ENCODE peak calls at places on chromosomes 5 and 9, in seven cellular contexts. G is PC-9, H is body of pancreas, K is tibial nerve, W is neural progenitor cell, C is right cardiac atrium, R is heart left ventricle. B is an unnamed sample.

GRCh38 chr9:125919565-125919964 is 172.4 kb downstream of the PBX3 start:
- DNase-seq in G (no peak), H (no peak), K (no peak), W (no peak), C (no peak), R (no peak), B (no peak)

GRCh38 chr9:130117816-130118632 is 54.2 kb upstream of the NCS1 start:
- DNase-seq in G (no peak), H (no peak), K (no peak), W (no peak), C (no peak), R (peak), B (no peak)

GRCh38 chr9:121929893-121930875 is 162.9 kb downstream of the TTLL11 start:
- DNase-seq in G (no peak), H (no peak), K (no peak), W (peak), C (peak), R (no peak), B (no peak)

GRCh38 chr9:129193655-129194054 is 15.6 kb upstream of the IER5L start:
- DNase-seq in G (no peak), H (no peak), K (no peak), W (no peak), C (peak), R (no peak), B (no peak)

GRCh38 chr5:56498759-56499395 is 265.7 kb upstream of the ANKRD55 start:
- DNase-seq in G (no peak), H (no peak), K (no peak), W (no peak), C (peak), R (no peak), B (no peak)

GRCh38 chr9:126761274-126761673 is 43.6 kb upstream of the ZBTB43 start:
- DNase-seq in G (no peak), H (no peak), K (no peak), W (no peak), C (no peak), R (no peak), B (no peak)

GRCh38 chr9:82605657-82606031 is 457.3 kb downstream of the RASEF start:
- DNase-seq in G (no peak), H (no peak), K (no peak), W (no peak), C (no peak), R (no peak), B (no peak)

GRCh38 chr5:172699999-172700685 is 59.1 kb downstream of the NEURL1B start:
- DNase-seq in G (no peak), H (no peak), K (no peak), W (peak), C (peak), R (peak), B (no peak)

GRCh38 chr9:93114169-93114983 is 18.4 kb downstream of the CARD19 start:
- DNase-seq in G (peak), H (no peak), K (no peak), W (no peak), C (peak), R (peak), B (no peak)

GRCh38 chr9:69486498-69486897 is 161.5 kb downstream of the ENTREP1 start:
- DNase-seq in G (no peak), H (no peak), K (no peak), W (no peak), C (no peak), R (no peak), B (no peak)

GRCh38 chr9:80061940-80062339 is 490.2 kb downstream of the TLE4 start:
- DNase-seq in G (no peak), H (no peak), K (peak), W (peak), C (no peak), R (peak), B (no peak)

GRCh38 chr5:61098251-61098650 is 64.0 kb downstream of the SMIM15 start:
- DNase-seq in G (no peak), H (no peak), K (no peak), W (no peak), C (peak), R (no peak), B (no peak)

GRCh38 chr5:147448766-147449165 is 61.1 kb downstream of the DPYSL3 start:
- DNase-seq in G (no peak), H (no peak), K (no peak), W (no peak), C (no peak), R (no peak), B (no peak)

GRCh38 chr9:138098116-138098907 is 220.7 kb downstream of the CACNA1B start:
- DNase-seq in G (no peak), H (no peak), K (no peak), W (no peak), C (no peak), R (peak), B (peak)

GRCh38 chr5:43556857-43557593 is at the start of gene PAIP1:
- DNase-seq in G (peak), H (peak), K (peak), W (peak), C (peak), R (peak), B (peak)

GRCh38 chr5:68484307-68485068 is 268.9 kb downstream of the PIK3R1 start:
- DNase-seq in G (no peak), H (no peak), K (no peak), W (no peak), C (no peak), R (no peak), B (no peak)

GRCh38 chr5:68074048-68074632 is 141.4 kb upstream of the PIK3R1 start:
- DNase-seq in G (no peak), H (peak), K (peak), W (no peak), C (no peak), R (no peak), B (peak)

GRCh38 chr9:106866243-106866642 is 3.3 kb downstream of the ZNF462 start:
- DNase-seq in G (no peak), H (no peak), K (no peak), W (no peak), C (no peak), R (no peak), B (no peak)

GRCh38 chr5:110048508-110048907 is 358.8 kb downstream of the MAN2A1 start:
- DNase-seq in G (no peak), H (no peak), K (no peak), W (no peak), C (no peak), R (no peak), B (no peak)

GRCh38 chr5:98588225-98588624 is 185.2 kb upstream of the RGMB start:
- DNase-seq in G (no peak), H (no peak), K (no peak), W (no peak), C (no peak), R (no peak), B (no peak)

GRCh38 chr9:36798350-36799065 is 225.8 kb downstream of the MELK start:
- DNase-seq in G (peak), H (no peak), K (no peak), W (peak), C (no peak), R (no peak), B (no peak)

GRCh38 chr5:33261305-33261704 is 179.5 kb upstream of the TARS1 start:
- DNase-seq in G (no peak), H (no peak), K (no peak), W (no peak), C (no peak), R (no peak), B (no peak)

GRCh38 chr9:37986771-37987258 is 82.2 kb downstream of the SHB start:
- DNase-seq in G (no peak), H (no peak), K (no peak), W (no peak), C (no peak), R (no peak), B (no peak)

GRCh38 chr9:119086590-119086989 is 282.6 kb downstream of the BRINP1 start:
- DNase-seq in G (no peak), H (no peak), K (no peak), W (no peak), C (no peak), R (no peak), B (no peak)

GRCh38 chr9:129204840-129205239 is 26.8 kb upstream of the IER5L start:
- DNase-seq in G (no peak), H (no peak), K (no peak), W (no peak), C (peak), R (no peak), B (no peak)

GRCh38 chr5:34655354-34655991 is 655 bp upstream of the RAI14 start:
- DNase-seq in G (peak), H (peak), K (peak), W (peak), C (peak), R (no peak), B (peak)

GRCh38 chr9:130138791-130139190 is 33.4 kb upstream of the NCS1 start:
- DNase-seq in G (no peak), H (peak), K (peak), W (no peak), C (peak), R (peak), B (no peak)

GRCh38 chr9:105697871-105698270 is 3.5 kb downstream of the TMEM38B start:
- DNase-seq in G (no peak), H (no peak), K (no peak), W (no peak), C (no peak), R (no peak), B (no peak)

GRCh38 chr5:140996055-140996454 is 29.8 kb downstream of the PCDHAC2 start:
- DNase-seq in G (no peak), H (no peak), K (no peak), W (no peak), C (no peak), R (no peak), B (no peak)

GRCh38 chr9:73437758-73438157 is 286.1 kb downstream of the ANXA1 start:
- DNase-seq in G (no peak), H (no peak), K (no peak), W (no peak), C (no peak), R (no peak), B (no peak)

GRCh38 chr5:139651863-139652787 is 4.0 kb downstream of the CXXC5 start:
- DNase-seq in G (peak), H (peak), K (peak), W (peak), C (peak), R (peak), B (peak)

GRCh38 chr9:71758785-71759184 is 9.5 kb downstream of the CEMIP2 start:
- DNase-seq in G (peak), H (no peak), K (no peak), W (no peak), C (no peak), R (no peak), B (no peak)

GRCh38 chr9:99466104-99466503 is 244.0 kb downstream of the SEC61B start:
- DNase-seq in G (no peak), H (no peak), K (no peak), W (no peak), C (no peak), R (no peak), B (no peak)

GRCh38 chr9:27151693-27152397 is 42.8 kb downstream of the TEK start:
- DNase-seq in G (peak), H (no peak), K (peak), W (no peak), C (no peak), R (no peak), B (no peak)

GRCh38 chr5:72137826-72138409 is 30.6 kb downstream of the MAP1B start:
- DNase-seq in G (no peak), H (no peak), K (no peak), W (no peak), C (no peak), R (no peak), B (no peak)

GRCh38 chr9:127132921-127133647 is 10.6 kb upstream of the ANGPTL2 start:
- DNase-seq in G (no peak), H (no peak), K (no peak), W (peak), C (peak), R (no peak), B (peak)

GRCh38 chr9:36504154-36504550 is 68.5 kb upstream of the MELK start:
- DNase-seq in G (no peak), H (no peak), K (no peak), W (no peak), C (no peak), R (no peak), B (no peak)

GRCh38 chr9:126705311-126705766 is 91.6 kb downstream of the LMX1B start:
- DNase-seq in G (peak), H (peak), K (peak), W (peak), C (peak), R (peak), B (peak)

GRCh38 chr5:81161012-81161601 is 72.0 kb upstream of the CKMT2 start:
- DNase-seq in G (no peak), H (no peak), K (no peak), W (no peak), C (no peak), R (no peak), B (no peak)

GRCh38 chr5:7576023-7576715 is 180.2 kb downstream of the ADCY2 start:
- DNase-seq in G (no peak), H (no peak), K (no peak), W (no peak), C (no peak), R (no peak), B (no peak)

DNA sequence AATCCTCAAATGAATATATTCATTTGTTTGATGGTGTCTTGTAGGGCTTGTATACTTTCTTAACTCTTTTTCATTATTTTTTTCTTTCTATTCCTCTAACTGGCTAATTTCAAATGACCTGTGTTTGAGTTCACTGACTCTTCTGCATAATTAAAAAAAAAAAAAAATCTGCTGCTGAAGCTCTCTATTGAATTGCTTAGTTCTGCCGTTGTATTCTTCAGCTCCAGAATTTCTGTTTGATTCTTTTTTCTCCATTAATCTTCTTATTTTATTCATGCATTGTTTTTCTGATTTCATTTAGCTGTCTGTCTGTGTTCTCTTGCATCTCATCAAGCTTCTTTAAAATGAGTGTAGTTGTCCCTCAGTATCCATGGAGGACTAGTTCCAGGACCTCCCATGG is 244.6 kb downstream of the ROR2 start:
- DNase-seq in G (no peak), H (no peak), K (no peak), W (no peak), C (no peak), R (no peak), B (no peak)
- H3K4me3 ChIP-seq in G (no peak), H (no peak), K (no peak), W (no peak), C (no peak), R (no peak), B (no peak)

GRCh38 chr9:20200900-20201495 is 412.2 kb upstream of the SLC24A2 start:
- DNase-seq in G (no peak), H (peak), K (no peak), W (peak), C (no peak), R (no peak), B (no peak)

GRCh38 chr9:20197976-20198685 is 409.3 kb upstream of the SLC24A2 start:
- DNase-seq in G (no peak), H (no peak), K (no peak), W (peak), C (no peak), R (no peak), B (no peak)

DNA sequence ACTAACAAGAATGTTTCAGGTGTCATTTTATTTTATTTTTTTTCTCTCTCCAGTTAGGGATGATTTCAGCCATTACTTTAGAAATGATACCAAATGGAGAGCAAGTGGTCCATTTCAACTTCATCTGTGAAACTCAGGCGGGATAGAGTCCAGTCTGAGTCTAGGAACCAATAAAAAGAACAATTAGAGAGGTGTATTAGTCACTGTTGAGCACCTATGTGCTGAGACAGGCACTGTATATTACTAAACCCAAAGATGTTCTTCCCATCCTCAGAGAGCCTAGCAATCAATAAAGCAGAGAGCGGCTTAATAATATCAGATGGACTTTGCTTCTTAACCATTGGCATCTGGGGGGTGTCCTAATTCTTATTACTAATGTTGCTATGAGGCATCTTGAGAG is 410.3 kb upstream of the SLC24A2 start:
- DNase-seq in G (no peak), H (no peak), K (no peak), W (no peak), C (no peak), R (no peak), B (no peak)
- H3K27ac ChIP-seq in G (no peak), H (no peak), K (no peak), W (no peak), C (no peak), R (no peak), B (no peak)

DNA sequence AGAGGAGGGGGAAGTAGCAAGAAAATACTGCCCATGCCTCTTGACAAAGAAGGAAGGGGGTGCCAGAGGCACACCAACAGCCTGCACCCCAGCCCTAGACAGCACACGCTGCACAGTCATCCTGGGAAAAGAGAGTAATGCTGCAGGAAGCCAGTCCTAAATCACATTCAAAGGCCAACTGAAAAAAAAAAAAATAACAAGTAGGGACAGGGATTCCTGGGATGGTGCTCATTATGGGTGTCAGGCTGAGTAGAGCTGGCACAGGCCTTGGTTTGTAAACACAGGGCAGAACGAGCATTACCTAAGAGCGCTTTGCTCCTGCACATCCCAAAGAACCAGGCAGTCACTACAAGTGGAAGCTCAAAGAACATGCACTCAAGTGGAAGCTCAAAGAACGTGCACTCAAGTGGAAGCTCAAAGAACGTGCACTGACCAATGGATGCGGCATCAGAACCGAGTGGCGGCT is 7.8 kb downstream of the RAPGEF1 start:
- DNase-seq in G (no peak), H (no peak), K (no peak), W (no peak), C (no peak), R (no peak), B (no peak)
- H3K4me3 ChIP-seq in G (no peak), H (no peak), K (no peak), W (no peak), C (no peak), R (no peak), B (no peak)

DNA sequence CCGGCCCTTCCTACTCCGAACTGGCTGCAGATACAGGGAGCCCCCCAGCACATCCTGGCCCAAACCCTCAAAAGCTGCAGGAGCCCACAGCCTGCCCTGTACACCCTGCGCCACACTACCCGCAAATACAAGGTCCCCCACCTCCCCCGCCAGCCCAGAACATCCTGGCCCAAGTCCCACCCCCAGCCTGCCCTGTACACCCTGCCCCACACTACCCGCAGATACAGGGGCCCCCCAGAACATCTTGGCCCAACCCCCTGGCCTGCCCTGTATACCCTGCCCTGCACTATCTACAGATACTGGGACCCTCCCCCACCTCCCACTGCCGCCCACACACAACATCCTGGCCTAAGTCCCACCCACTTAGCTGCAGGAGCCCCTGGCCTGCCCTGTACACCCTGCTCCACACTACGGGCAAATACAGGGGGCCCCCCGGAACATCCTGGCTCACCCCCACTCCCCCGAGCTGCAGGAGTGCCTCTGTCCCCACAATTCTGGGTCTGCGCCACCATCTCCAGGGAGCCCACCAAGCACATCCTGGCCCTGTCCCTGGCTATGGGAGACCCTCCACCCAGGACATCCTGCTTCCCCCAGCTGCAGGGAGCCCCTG is 8.3 kb downstream of the LPCAT1 start:
- DNase-seq in G (no peak), H (peak), K (no peak), W (no peak), C (peak), R (peak), B (peak)
- H3K27ac ChIP-seq in G (peak), H (no peak), K (no peak), W (peak), C (no peak), R (no peak), B (no peak)

DNA sequence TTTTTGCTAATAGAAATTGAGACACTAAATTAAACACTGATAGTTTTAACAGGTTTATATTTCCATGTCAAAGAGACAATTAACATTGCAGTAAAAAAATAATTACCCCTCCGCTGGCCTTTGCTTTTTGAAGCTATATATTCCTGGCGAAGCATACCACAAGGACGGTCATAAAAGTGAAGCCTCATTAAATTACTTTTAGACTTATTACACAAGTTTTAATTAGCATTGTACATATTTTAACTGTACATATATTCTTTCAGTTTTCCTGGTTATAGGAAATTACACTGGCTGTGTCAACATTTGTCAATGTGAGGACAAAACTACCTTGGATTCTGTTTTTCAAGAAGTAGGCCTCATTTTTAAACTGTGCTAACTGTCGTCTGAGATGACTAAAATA is 1.2 kb downstream of the CDKN2A start:
- DNase-seq in G (no peak), H (no peak), K (no peak), W (no peak), C (no peak), R (no peak), B (no peak)
- H3K4me3 ChIP-seq in G (peak), H (no peak), K (no peak), W (no peak), C (no peak), R (no peak), B (no peak)

DNA sequence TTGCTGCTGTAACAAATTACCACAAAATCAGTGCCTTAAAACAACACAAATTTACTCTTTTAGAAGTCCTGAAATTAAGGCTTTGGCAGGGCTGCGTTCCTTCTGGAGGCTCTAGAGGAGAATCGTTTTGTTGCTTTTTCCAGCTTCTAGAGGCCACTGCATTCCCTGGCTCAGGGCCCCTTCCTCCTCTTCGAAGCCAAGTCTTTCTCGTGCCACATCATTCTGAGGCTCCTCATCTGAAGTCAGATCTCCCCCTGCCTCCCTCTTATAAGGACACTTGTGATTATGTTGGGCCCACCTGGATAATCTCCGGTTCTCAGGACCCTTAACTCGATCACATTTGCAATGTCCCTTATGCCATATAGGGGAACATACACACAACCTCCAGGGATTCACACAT is 48.0 kb downstream of the SLC22A5 start:
- DNase-seq in G (no peak), H (no peak), K (no peak), W (no peak), C (no peak), R (no peak), B (no peak)
- H3K27ac ChIP-seq in G (peak), H (no peak), K (no peak), W (no peak), C (peak), R (peak), B (peak)

GRCh38 chr9:75105019-75105540 is 16.8 kb downstream of the OSTF1 start:
- DNase-seq in G (no peak), H (no peak), K (no peak), W (no peak), C (no peak), R (no peak), B (no peak)
- H3K4me3 ChIP-seq in G (no peak), H (no peak), K (no peak), W (no peak), C (no peak), R (no peak), B (no peak)

GRCh38 chr5:97229688-97230285 is 46.7 kb upstream of the RIOK2 start:
- DNase-seq in G (no peak), H (no peak), K (no peak), W (no peak), C (no peak), R (no peak), B (no peak)
- H3K27ac ChIP-seq in G (peak), H (no peak), K (no peak), W (no peak), C (no peak), R (no peak), B (peak)

B was measured in stomach.